ENCODE peak calls at places on chromosomes 13 and 19, in eight cellular contexts. T, F, D, B, V, M, J and R are unnamed samples.

GRCh38 chr13:47897411-47898050 is 103.5 kb downstream of the SUCLA2 start:
- DNase-seq in T (no peak), D (no peak), M (no peak), J (no peak), V (no peak), B (no peak), F (no peak), R (no peak)

GRCh38 chr13:104286566-104287290 is 1220.5 kb upstream of the SLC10A2 start:
- DNase-seq in B (no peak), M (no peak), F (no peak), D (no peak), V (no peak), J (no peak), T (no peak), R (no peak)

GRCh38 chr13:75405976-75406703 is 75.8 kb downstream of the TBC1D4 start:
- DNase-seq in B (no peak), F (no peak), V (no peak), J (no peak), M (no peak), D (no peak), T (no peak), R (no peak)

GRCh38 chr19:2391118-2391725 is 31.2 kb downstream of the TMPRSS9 start:
- DNase-seq in M (peak), F (peak), J (peak), B (peak), D (no peak), T (peak), V (peak), R (peak)

GRCh38 chr13:77218274-77218673 is 108.6 kb downstream of the MYCBP2 start:
- DNase-seq in B (no peak), V (no peak), D (no peak), M (no peak), T (no peak), F (no peak), J (no peak), R (no peak)

GRCh38 chr13:109481046-109481445 is 305.3 kb downstream of the IRS2 start:
- DNase-seq in D (no peak), F (no peak), V (no peak), M (no peak), B (no peak), T (no peak), J (no peak), R (no peak)

GRCh38 chr19:44816301-44816700 is 7.4 kb downstream of the BCAM start:
- DNase-seq in M (no peak), B (no peak), F (no peak), J (no peak), V (no peak), D (no peak), T (no peak), R (no peak)

GRCh38 chr13:33217256-33217655 is 68.3 kb downstream of the STARD13 start:
- DNase-seq in V (no peak), J (no peak), F (no peak), T (no peak), M (no peak), D (no peak), B (no peak), R (no peak)

GRCh38 chr13:107277911-107278310 is 710.0 kb upstream of the ARGLU1 start:
- DNase-seq in V (no peak), B (no peak), D (no peak), F (no peak), J (no peak), M (no peak), T (no peak), R (no peak)

GRCh38 chr19:45503909-45504308 is 3.4 kb upstream of the VASP start:
- DNase-seq in F (no peak), B (no peak), V (no peak), J (no peak), M (no peak), D (no peak), T (no peak), R (no peak)

GRCh38 chr19:14440049-14440448 is 6.9 kb downstream of the PKN1 start:
- DNase-seq in J (peak), D (peak), B (no peak), V (no peak), T (no peak), M (peak), F (no peak), R (peak)

GRCh38 chr13:99982021-99982740 is 597 bp downstream of the ZIC2 start:
- DNase-seq in M (no peak), V (no peak), F (no peak), T (no peak), J (no peak), D (no peak), B (no peak), R (peak)

GRCh38 chr19:5665781-5666513 is 14.4 kb downstream of the MICOS13 start:
- DNase-seq in D (no peak), J (no peak), F (peak), V (no peak), T (peak), B (peak), M (no peak), R (peak)

GRCh38 chr19:14473073-14473790 is 1.9 kb downstream of the PTGER1 start:
- DNase-seq in D (no peak), F (no peak), B (no peak), M (no peak), J (no peak), T (no peak), V (no peak), R (no peak)

GRCh38 chr13:35478384-35479222 is 2.1 kb upstream of the MAB21L1 start:
- DNase-seq in V (no peak), T (no peak), B (no peak), M (no peak), J (no peak), F (no peak), D (no peak), R (peak)

GRCh38 chr13:105925496-105925895 is 610.0 kb downstream of the EFNB2 start:
- DNase-seq in V (no peak), T (no peak), B (no peak), F (no peak), M (no peak), J (no peak), D (no peak), R (no peak)

GRCh38 chr19:10368101-10368803 is 12.1 kb downstream of the TYK2 start:
- DNase-seq in B (no peak), T (no peak), V (no peak), D (no peak), J (no peak), M (no peak), F (no peak), R (no peak)

GRCh38 chr13:67238277-67238859 is 8.2 kb upstream of the PCDH9 start:
- DNase-seq in B (no peak), J (no peak), M (no peak), D (no peak), V (no peak), T (no peak), F (no peak), R (peak)

GRCh38 chr19:33194884-33195710 is 967 bp downstream of the LRP3 start:
- DNase-seq in F (no peak), M (peak), J (no peak), B (peak), V (no peak), D (no peak), T (no peak), R (no peak)

GRCh38 chr13:84130739-84131138 is 248.5 kb upstream of the SLITRK1 start:
- DNase-seq in F (no peak), J (no peak), D (no peak), V (no peak), M (no peak), T (no peak), B (no peak), R (no peak)

GRCh38 chr13:107209811-107210210 is 641.9 kb upstream of the ARGLU1 start:
- DNase-seq in J (no peak), M (no peak), B (no peak), F (no peak), V (no peak), T (no peak), D (no peak), R (no peak)

GRCh38 chr13:47621931-47622330 is 379.1 kb downstream of the SUCLA2 start:
- DNase-seq in F (no peak), V (no peak), D (no peak), M (no peak), B (no peak), T (no peak), J (no peak), R (no peak)

GRCh38 chr13:98089246-98089645 is 53.6 kb upstream of the FARP1 start:
- DNase-seq in T (no peak), B (no peak), D (no peak), J (no peak), V (no peak), F (no peak), M (no peak), R (no peak)

GRCh38 chr19:1408300-1409203 is 1.2 kb downstream of the DAZAP1 start:
- DNase-seq in F (no peak), V (no peak), J (peak), D (no peak), B (no peak), T (no peak), M (peak), R (peak)

GRCh38 chr13:36160297-36160696 is 29.1 kb upstream of the DCLK1 start:
- DNase-seq in J (no peak), T (no peak), B (no peak), D (no peak), V (no peak), M (no peak), F (no peak), R (no peak)

GRCh38 chr13:48562296-48563066 is 29.6 kb upstream of the RCBTB2 start:
- DNase-seq in T (no peak), F (no peak), M (no peak), B (no peak), D (no peak), J (peak), V (no peak), R (peak)

GRCh38 chr19:40341601-40342482 is 6.4 kb downstream of the C19orf47 start:
- DNase-seq in B (no peak), M (no peak), J (peak), T (no peak), V (no peak), D (no peak), F (no peak), R (no peak)

DNA sequence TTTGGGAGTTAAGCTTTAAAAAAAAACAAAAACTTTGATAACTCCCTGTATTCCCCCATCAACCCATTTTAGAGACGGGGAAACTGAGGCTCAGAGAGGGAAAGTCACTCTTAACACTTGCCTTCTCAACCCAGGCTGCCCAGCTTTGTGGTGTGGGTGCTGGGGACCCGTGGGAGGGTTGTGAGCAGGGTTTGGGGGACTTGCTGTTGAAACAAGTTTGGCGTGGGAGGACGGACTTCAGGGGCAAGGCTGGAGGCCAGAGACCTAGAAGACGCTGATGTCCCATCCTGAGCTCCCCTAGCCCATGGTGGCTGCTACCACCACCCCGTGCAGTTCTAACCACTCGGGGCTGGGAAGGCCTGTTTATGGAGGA is 747 bp upstream of the CACTIN start:
- DNase-seq in J (no peak), B (no peak), V (no peak), M (peak), D (no peak), F (no peak), T (no peak), R (no peak)
- H3K4me3 ChIP-seq in J (peak), B (peak), V (no peak), M (peak), D (peak), F (peak), T (peak), R (peak)

DNA sequence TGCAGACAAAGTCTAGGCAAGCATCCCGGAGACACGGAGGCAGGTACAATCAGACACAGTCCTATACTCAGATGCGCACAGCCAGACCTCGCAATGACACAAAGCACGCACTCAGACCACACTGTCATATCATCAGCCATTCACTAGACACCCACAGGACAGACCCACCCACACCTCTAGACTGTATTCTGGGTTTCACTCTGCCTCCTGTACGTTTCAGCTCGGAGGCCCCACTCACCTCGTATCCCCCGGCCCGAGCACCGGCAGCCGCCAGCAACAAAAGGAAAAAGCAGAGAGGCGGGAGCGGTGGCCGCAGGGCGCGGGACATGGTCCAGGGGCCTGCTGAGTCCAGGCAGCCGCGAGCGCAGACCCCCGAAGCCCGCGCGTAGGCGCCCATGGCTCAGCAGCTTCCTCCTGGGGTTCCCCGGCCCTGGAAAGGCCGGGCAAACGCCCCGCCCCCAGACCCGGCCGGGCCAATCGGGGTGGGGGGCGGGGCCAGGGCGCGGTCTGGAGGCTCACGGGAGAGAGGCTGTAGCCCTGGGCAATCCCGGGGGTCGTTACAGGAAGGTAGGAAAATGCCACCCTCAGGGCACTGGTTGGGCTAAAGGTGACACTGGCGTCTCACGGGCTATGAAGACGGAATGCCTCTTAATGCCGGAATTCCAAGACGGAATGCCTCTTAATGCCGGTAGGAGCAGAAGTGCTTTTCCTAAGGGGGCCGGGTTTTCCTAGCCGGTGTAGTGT is at the start of the genes MAN2B1 and WDR83:
- DNase-seq in F (no peak), M (peak), D (peak), B (peak), V (no peak), T (no peak), J (peak), R (peak)
- TF ChIP-seq CTCF in F (no peak), M (no peak), D (no peak), B (no peak), V (no peak), T (no peak), J (no peak), R (no peak)

DNA sequence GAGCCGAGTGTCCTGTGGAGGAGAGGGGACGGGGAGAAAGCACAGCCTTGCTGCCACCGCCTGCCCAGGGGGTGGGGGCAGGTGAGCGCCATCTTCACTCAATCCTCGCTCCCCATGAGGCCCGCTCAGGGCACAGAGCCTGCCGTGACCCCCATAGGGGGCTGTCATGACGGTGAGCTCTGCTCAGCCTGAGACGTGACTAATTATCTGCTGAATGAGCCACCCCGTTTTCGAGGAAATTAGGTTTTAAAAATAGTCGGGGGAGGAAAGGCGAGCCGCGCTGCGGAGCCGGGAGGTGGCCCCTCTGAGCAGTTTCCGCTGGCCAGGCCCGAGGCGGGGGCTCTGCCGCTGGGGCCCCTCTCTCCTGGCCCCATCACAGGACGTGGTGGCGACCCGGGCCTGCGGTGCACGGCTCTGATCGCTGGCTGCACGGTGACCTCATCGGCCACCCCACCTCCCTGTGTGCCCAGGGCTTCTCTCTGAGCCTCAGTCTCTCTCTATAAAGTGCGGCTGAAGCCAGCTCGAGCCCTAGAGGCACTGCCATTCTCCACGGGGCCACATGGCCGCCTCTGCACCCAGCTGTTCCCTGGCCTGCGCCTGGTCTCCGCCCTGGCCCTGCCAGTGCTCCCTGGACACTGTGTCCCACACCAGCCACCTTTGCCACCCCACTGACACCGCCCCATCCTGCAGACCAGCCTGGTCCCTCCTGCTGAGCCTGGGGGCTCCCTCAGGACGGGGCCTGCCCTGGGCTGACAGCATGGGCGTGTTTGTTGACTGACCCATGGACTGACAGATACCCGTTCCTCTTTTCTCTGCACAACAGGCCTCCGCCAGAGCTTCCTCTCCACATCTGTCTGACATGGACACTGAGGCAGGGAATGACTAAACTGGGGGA is 28.3 kb downstream of the PIP5K1C start:
- DNase-seq in B (no peak), F (no peak), D (no peak), J (no peak), M (no peak), V (no peak), T (no peak), R (no peak)
- H3K4me3 ChIP-seq in B (no peak), F (no peak), D (peak), J (peak), M (no peak), V (no peak), T (no peak), R (no peak)

GRCh38 chr19:11964496-11964857 is 363 bp upstream of the ZNF763 start:
- DNase-seq in V (no peak), J (peak), B (no peak), D (no peak), T (no peak), M (no peak), F (no peak), R (no peak)
- TF ChIP-seq CTCF in V (no peak), J (no peak), B (no peak), D (no peak), T (peak), M (no peak), F (peak), R (no peak)

GRCh38 chr13:25930655-25931054 is 121.2 kb downstream of the SHISA2 start:
- DNase-seq in J (no peak), F (no peak), T (no peak), B (no peak), V (no peak), D (no peak), M (no peak), R (no peak)
- H3K4me3 ChIP-seq in J (no peak), F (no peak), T (no peak), B (no peak), V (no peak), D (no peak), M (no peak), R (no peak)

GRCh38 chr19:55486043-55486970 is 1.3 kb downstream of the NAT14 start:
- DNase-seq in T (no peak), V (no peak), D (no peak), B (no peak), F (no peak), J (peak), M (no peak), R (no peak)
- TF ChIP-seq CTCF in T (peak), V (no peak), D (no peak), B (no peak), F (no peak), J (no peak), M (no peak), R (no peak)

GRCh38 chr13:91212229-91212628 is 135.3 kb upstream of the MIR17HG start:
- DNase-seq in F (no peak), T (no peak), B (no peak), V (no peak), D (no peak), M (no peak), J (no peak), R (no peak)

GRCh38 chr13:91211548-91211947 is 135.9 kb upstream of the MIR17HG start:
- DNase-seq in T (no peak), B (no peak), F (no peak), V (no peak), M (no peak), D (no peak), J (no peak), R (no peak)

GRCh38 chr13:91220872-91221271 is 126.6 kb upstream of the MIR17HG start:
- DNase-seq in M (no peak), B (no peak), F (no peak), T (no peak), J (no peak), V (no peak), D (no peak), R (no peak)

GRCh38 chr13:91216928-91217700 is 130.4 kb upstream of the MIR17HG start:
- DNase-seq in V (no peak), J (no peak), B (no peak), D (no peak), F (no peak), M (no peak), T (no peak), R (no peak)
- H3K4me3 ChIP-seq in V (no peak), J (no peak), B (no peak), D (no peak), F (no peak), M (no peak), T (no peak), R (no peak)

DNA sequence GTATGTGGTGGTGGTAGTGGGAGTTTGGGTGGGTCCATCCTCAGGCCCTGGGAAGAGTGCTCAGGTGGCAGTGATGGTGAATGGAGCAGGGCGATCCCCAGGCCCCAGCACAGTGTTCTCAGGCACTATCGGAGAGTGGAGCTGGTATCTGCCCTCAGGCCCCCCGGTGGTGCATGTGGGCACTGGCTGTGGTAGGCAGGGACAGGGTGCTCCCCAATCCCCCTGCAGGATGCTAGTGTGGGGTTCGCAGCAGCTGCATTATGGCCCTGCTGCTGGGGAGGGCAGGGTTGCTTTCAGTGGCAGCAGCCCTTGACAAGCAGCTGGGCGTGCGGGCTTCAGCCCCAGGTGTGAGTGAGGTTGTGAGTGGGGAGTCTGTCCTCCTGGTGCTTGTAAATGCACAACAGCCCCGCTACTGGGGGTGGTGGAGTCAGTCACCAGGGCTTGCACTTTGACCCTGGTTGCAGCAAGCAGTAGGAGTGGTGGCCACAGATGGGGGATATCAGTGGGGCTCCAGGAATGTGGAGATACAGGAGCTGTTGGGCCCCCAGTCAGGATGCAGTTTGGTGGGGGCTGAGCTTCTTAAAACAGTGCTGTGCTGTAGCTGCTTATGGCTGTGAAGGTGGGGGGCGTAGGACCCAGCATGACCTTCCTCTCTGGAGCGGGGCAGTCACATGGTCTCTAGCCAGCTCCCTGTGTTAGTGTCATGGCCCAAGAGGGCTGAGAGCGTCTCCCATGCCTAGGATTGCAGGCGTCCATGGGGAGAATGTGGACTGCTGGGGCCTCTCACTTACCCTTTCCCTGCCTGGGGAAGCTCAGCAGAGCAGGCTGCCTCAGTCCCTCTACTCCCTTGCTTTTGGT is 38.7 kb upstream of the ARHGEF7 start:
- DNase-seq in B (no peak), J (no peak), F (no peak), M (no peak), V (no peak), T (no peak), D (no peak), R (no peak)
- TF ChIP-seq CTCF in B (no peak), J (no peak), F (no peak), M (no peak), V (peak), T (no peak), D (no peak), R (no peak)